ENCODE peak calls at places on chromosome 20, in six cellular contexts. K, N, R, H, G and L are unnamed samples.

GRCh38 chr20:38536310-38536709 is 44.7 kb upstream of the ADIG start:
- DNase-seq in K (no peak), N (no peak), R (no peak), H (no peak), G (no peak), L (no peak)

GRCh38 chr20:57891067-57891466 is 181.3 kb upstream of the PMEPA1 start:
- DNase-seq in K (no peak), N (no peak), R (no peak), H (no peak), G (no peak), L (no peak)

GRCh38 chr20:61656198-61656597 is 404.1 kb downstream of the CDH4 start:
- DNase-seq in K (no peak), N (no peak), R (no peak), H (no peak), G (no peak), L (no peak)

GRCh38 chr20:36606171-36607116 is 865 bp downstream of the RAB5IF start:
- DNase-seq in K (no peak), N (no peak), R (no peak), H (no peak), G (no peak), L (no peak)

GRCh38 chr20:64223526-64224067 is 32.0 kb upstream of the PCMTD2 start:
- DNase-seq in K (no peak), N (no peak), R (no peak), H (no peak), G (no peak), L (no peak)

GRCh38 chr20:5463007-5463686 is 146.4 kb upstream of the PROKR2 start:
- DNase-seq in K (no peak), N (no peak), R (no peak), H (no peak), G (no peak), L (no peak)

GRCh38 chr20:11267131-11267761 is 593.4 kb upstream of the JAG1 start:
- DNase-seq in K (peak; percentile 94), N (no peak), R (peak; percentile 33), H (no peak), G (peak; percentile 74), L (no peak)

GRCh38 chr20:48618631-48619030 is 209.2 kb downstream of the PREX1 start:
- DNase-seq in K (no peak), N (no peak), R (no peak), H (peak; percentile 76), G (no peak), L (no peak)

GRCh38 chr20:44006578-44006977 is 91.9 kb downstream of the TOX2 start:
- DNase-seq in K (no peak), N (no peak), R (no peak), H (no peak), G (no peak), L (no peak)

GRCh38 chr20:40654876-40655275 is 34.2 kb downstream of the MAFB start:
- DNase-seq in K (peak; percentile 64), N (no peak), R (no peak), H (no peak), G (no peak), L (no peak)

GRCh38 chr20:48459729-48460395 is 367.9 kb downstream of the PREX1 start:
- DNase-seq in K (no peak), N (no peak), R (no peak), H (peak; percentile 47), G (no peak), L (no peak)